ENCODE peak calls at places on chromosomes 13 and 19, in nine cellular contexts. C is NCI-H1092; H is right lobe of liver; M is head of caudate nucleus; X is NCI-H187; O is stomach; P is stimulated activated CD4-positive, alpha-beta T cell treated with anti-CD3 and anti-CD28 coated beads, Interleukin-15, amount 100 ng/mL, for 48 hours; K is kidney tubule cell; U is activated CD4-positive, alpha-beta T cell treated with anti-CD3 and anti-CD28 coated beads, Interleukin-2, amount 50 U/mL, for 1 hour. B is an unnamed sample.

GRCh38 chr13:64684685-64685431 is 2545.3 kb downstream of the PCDH9 start:
- DNase-seq in P (no peak), K (no peak), U (no peak), M (no peak), O (no peak), X (no peak), H (no peak), C (no peak), B (no peak)

GRCh38 chr13:102978168-102978567 is 88.0 kb downstream of the SLC10A2 start:
- DNase-seq in P (no peak), M (no peak), C (no peak), O (no peak), K (peak; percentile 65), H (no peak), X (no peak), U (no peak), B (no peak)

GRCh38 chr13:110616103-110617101 is 1.1 kb downstream of the NAXD start:
- DNase-seq in U (peak; percentile 15), X (no peak), H (peak; percentile 58), K (peak; percentile 75), C (no peak), M (no peak), O (peak; percentile 55), P (no peak), B (peak; percentile 58)

GRCh38 chr19:13283871-13284270 is 133.7 kb downstream of the IER2 start:
- DNase-seq in O (no peak), U (no peak), X (no peak), P (no peak), C (no peak), M (no peak), K (no peak), H (no peak), B (no peak)

GRCh38 chr13:99655351-99656091 is 154.2 kb downstream of the TM9SF2 start:
- DNase-seq in H (peak; percentile 84), C (no peak), P (peak; percentile 43), U (no peak), M (peak; percentile 54), X (no peak), K (peak; percentile 100), O (no peak), B (peak; percentile 93)

GRCh38 chr13:41785402-41786142 is 175.3 kb downstream of the VWA8 start:
- DNase-seq in C (no peak), M (no peak), U (no peak), K (no peak), P (no peak), O (no peak), X (no peak), H (no peak), B (no peak)

GRCh38 chr13:104984296-104984818 is 1551.1 kb downstream of the EFNB2 start:
- DNase-seq in X (no peak), P (peak; percentile 8), C (no peak), U (peak; percentile 10), K (peak; percentile 14), O (peak; percentile 39), H (no peak), M (no peak), B (no peak)

GRCh38 chr13:82058364-82058763 is 1717.4 kb upstream of the SPRY2 start:
- DNase-seq in O (no peak), M (no peak), P (no peak), C (no peak), K (no peak), H (no peak), U (no peak), X (no peak), B (no peak)

GRCh38 chr19:11204943-11205349 is 7.6 kb upstream of the KANK2 start:
- DNase-seq in P (no peak), M (no peak), H (peak; percentile 70), K (peak; percentile 79), X (no peak), C (no peak), O (no peak), U (no peak), B (peak; percentile 73)

GRCh38 chr13:22232186-22232585 is 561.3 kb downstream of the FGF9 start:
- DNase-seq in C (peak; percentile 28), H (no peak), O (no peak), U (no peak), M (no peak), P (no peak), K (no peak), X (no peak), B (no peak)

GRCh38 chr13:24217601-24218281 is 57.2 kb downstream of the SPATA13 start:
- DNase-seq in K (peak; percentile 57), H (peak; percentile 86), X (no peak), U (no peak), O (peak; percentile 56), P (no peak), C (no peak), M (peak; percentile 70), B (peak; percentile 93)